ENCODE peak calls at places on chromosome 12, in seven cellular contexts. One of them, this sample, is unnamed.

GRCh38 chr12:110075880-110076279 is 27.6 kb upstream of the C12orf76 start:
- DNase-seq in transverse colon: no peak
- DNase-seq in K562: no peak
- DNase-seq in A549: no peak
- DNase-seq in ovary: no peak
- DNase-seq in stomach: no peak
- DNase-seq in HepG2: no peak
- DNase-seq in this sample: no peak

GRCh38 chr12:47838286-47838931 is 18.7 kb upstream of the HDAC7 start:
- DNase-seq in K562: peak
- DNase-seq in A549: peak
- DNase-seq in HepG2: peak
- DNase-seq in stomach: no peak
- DNase-seq in transverse colon: no peak
- DNase-seq in ovary: peak
- DNase-seq in this sample: no peak

GRCh38 chr12:31868980-31869379 is 90.2 kb upstream of the RESF1 start:
- DNase-seq in transverse colon: no peak
- DNase-seq in stomach: peak
- DNase-seq in A549: peak
- DNase-seq in HepG2: no peak
- DNase-seq in ovary: peak
- DNase-seq in K562: no peak
- DNase-seq in this sample: no peak

GRCh38 chr12:15563683-15564082 is 225.5 kb downstream of the EPS8 start:
- DNase-seq in stomach: no peak
- DNase-seq in A549: no peak
- DNase-seq in ovary: no peak
- DNase-seq in HepG2: no peak
- DNase-seq in transverse colon: no peak
- DNase-seq in K562: no peak
- DNase-seq in this sample: no peak

GRCh38 chr12:64018524-64018923 is 174.0 kb downstream of the SRGAP1 start:
- DNase-seq in A549: no peak
- DNase-seq in stomach: no peak
- DNase-seq in transverse colon: no peak
- DNase-seq in HepG2: no peak
- DNase-seq in ovary: no peak
- DNase-seq in K562: no peak
- DNase-seq in this sample: no peak

GRCh38 chr12:38175538-38175937 is 141.0 kb upstream of the ALG10B start:
- DNase-seq in stomach: no peak
- DNase-seq in A549: no peak
- DNase-seq in transverse colon: no peak
- DNase-seq in ovary: no peak
- DNase-seq in HepG2: no peak
- DNase-seq in K562: no peak
- DNase-seq in this sample: no peak

GRCh38 chr12:121799842-121800693 is 3.7 kb upstream of the SETD1B start:
- DNase-seq in ovary: peak
- DNase-seq in K562: peak
- DNase-seq in HepG2: peak
- DNase-seq in A549: peak
- DNase-seq in transverse colon: peak
- DNase-seq in stomach: peak
- DNase-seq in this sample: peak

GRCh38 chr12:28059220-28059619 is 86.7 kb upstream of the PTHLH start:
- DNase-seq in stomach: no peak
- DNase-seq in ovary: no peak
- DNase-seq in HepG2: no peak
- DNase-seq in K562: no peak
- DNase-seq in transverse colon: no peak
- DNase-seq in A549: no peak
- DNase-seq in this sample: no peak

GRCh38 chr12:51343201-51343600 is 3.3 kb downstream of the CELA1 start:
- DNase-seq in ovary: no peak
- DNase-seq in transverse colon: no peak
- DNase-seq in K562: no peak
- DNase-seq in A549: no peak
- DNase-seq in HepG2: no peak
- DNase-seq in stomach: no peak
- DNase-seq in this sample: no peak

GRCh38 chr12:81992461-81992860 is 233.3 kb upstream of the PPFIA2 start:
- DNase-seq in K562: no peak
- DNase-seq in stomach: peak
- DNase-seq in ovary: no peak
- DNase-seq in A549: peak
- DNase-seq in transverse colon: peak
- DNase-seq in HepG2: no peak
- DNase-seq in this sample: no peak

GRCh38 chr12:11446372-11446771 is 51.0 kb upstream of the PRB2 start:
- DNase-seq in stomach: no peak
- DNase-seq in ovary: no peak
- DNase-seq in A549: no peak
- DNase-seq in HepG2: no peak
- DNase-seq in K562: no peak
- DNase-seq in transverse colon: no peak
- DNase-seq in this sample: no peak

GRCh38 chr12:3323002-3323685 is 167.9 kb upstream of the PRMT8 start:
- DNase-seq in ovary: no peak
- DNase-seq in A549: no peak
- DNase-seq in K562: no peak
- DNase-seq in transverse colon: no peak
- DNase-seq in stomach: no peak
- DNase-seq in HepG2: no peak
- DNase-seq in this sample: no peak

GRCh38 chr12:3529281-3529680 is 38.3 kb downstream of the PRMT8 start:
- DNase-seq in A549: no peak
- DNase-seq in HepG2: no peak
- DNase-seq in stomach: no peak
- DNase-seq in ovary: no peak
- DNase-seq in transverse colon: no peak
- DNase-seq in K562: no peak
- DNase-seq in this sample: no peak

GRCh38 chr12:88957358-88957757 is 377.1 kb upstream of the KITLG start:
- DNase-seq in K562: no peak
- DNase-seq in ovary: no peak
- DNase-seq in A549: no peak
- DNase-seq in HepG2: no peak
- DNase-seq in stomach: no peak
- DNase-seq in transverse colon: no peak
- DNase-seq in this sample: no peak

GRCh38 chr12:131607658-131608447 is 103.0 kb upstream of the SFSWAP start:
- DNase-seq in A549: no peak
- DNase-seq in stomach: no peak
- DNase-seq in transverse colon: peak
- DNase-seq in ovary: no peak
- DNase-seq in K562: no peak
- DNase-seq in HepG2: no peak
- DNase-seq in this sample: no peak

GRCh38 chr12:71046215-71046614 is 111.6 kb downstream of the TSPAN8 start:
- DNase-seq in ovary: no peak
- DNase-seq in K562: no peak
- DNase-seq in transverse colon: no peak
- DNase-seq in stomach: no peak
- DNase-seq in HepG2: no peak
- DNase-seq in A549: peak
- DNase-seq in this sample: no peak

GRCh38 chr12:95231190-95231589 is 13.6 kb downstream of the VEZT start:
- DNase-seq in A549: peak
- DNase-seq in stomach: no peak
- DNase-seq in HepG2: no peak
- DNase-seq in transverse colon: no peak
- DNase-seq in ovary: no peak
- DNase-seq in K562: peak
- DNase-seq in this sample: no peak

GRCh38 chr12:131747276-131747675 is 36.4 kb downstream of the SFSWAP start:
- DNase-seq in K562: no peak
- DNase-seq in A549: no peak
- DNase-seq in transverse colon: no peak
- DNase-seq in stomach: no peak
- DNase-seq in ovary: no peak
- DNase-seq in HepG2: no peak
- DNase-seq in this sample: no peak

GRCh38 chr12:108905725-108906124 is 25.8 kb downstream of the DAO start:
- DNase-seq in transverse colon: no peak
- DNase-seq in HepG2: no peak
- DNase-seq in stomach: no peak
- DNase-seq in ovary: no peak
- DNase-seq in A549: no peak
- DNase-seq in K562: no peak
- DNase-seq in this sample: no peak

GRCh38 chr12:102685841-102686240 is 205.5 kb upstream of the IGF1 start:
- DNase-seq in stomach: no peak
- DNase-seq in K562: no peak
- DNase-seq in HepG2: no peak
- DNase-seq in A549: no peak
- DNase-seq in ovary: no peak
- DNase-seq in transverse colon: no peak
- DNase-seq in this sample: no peak

GRCh38 chr12:49543221-49543913 is 4.5 kb downstream of the KCNH3 start:
- DNase-seq in K562: no peak
- DNase-seq in stomach: no peak
- DNase-seq in transverse colon: no peak
- DNase-seq in ovary: no peak
- DNase-seq in A549: no peak
- DNase-seq in HepG2: no peak
- DNase-seq in this sample: no peak

GRCh38 chr12:4648499-4649357 is at the start of the genes AKAP3 and NDUFA9:
- DNase-seq in A549: peak
- DNase-seq in HepG2: peak
- DNase-seq in ovary: peak
- DNase-seq in K562: peak
- DNase-seq in stomach: peak
- DNase-seq in transverse colon: peak
- DNase-seq in this sample: peak
- TF ChIP-seq EP300 in A549: no peak
- TF ChIP-seq EP300 in HepG2: no peak
- TF ChIP-seq EP300 in ovary: no peak
- TF ChIP-seq EP300 in K562: no peak
- TF ChIP-seq EP300 in stomach: no peak
- TF ChIP-seq EP300 in transverse colon: no peak
- TF ChIP-seq EP300 in this sample: no peak

GRCh38 chr12:66627270-66627987 is 51.4 kb downstream of the GRIP1 start:
- DNase-seq in stomach: no peak
- DNase-seq in ovary: no peak
- DNase-seq in A549: no peak
- DNase-seq in transverse colon: no peak
- DNase-seq in HepG2: no peak
- DNase-seq in K562: no peak
- DNase-seq in this sample: no peak
- TF ChIP-seq EP300 in stomach: no peak
- TF ChIP-seq EP300 in ovary: no peak
- TF ChIP-seq EP300 in A549: no peak
- TF ChIP-seq EP300 in transverse colon: no peak
- TF ChIP-seq EP300 in HepG2: no peak
- TF ChIP-seq EP300 in K562: no peak
- TF ChIP-seq EP300 in this sample: no peak

DNA sequence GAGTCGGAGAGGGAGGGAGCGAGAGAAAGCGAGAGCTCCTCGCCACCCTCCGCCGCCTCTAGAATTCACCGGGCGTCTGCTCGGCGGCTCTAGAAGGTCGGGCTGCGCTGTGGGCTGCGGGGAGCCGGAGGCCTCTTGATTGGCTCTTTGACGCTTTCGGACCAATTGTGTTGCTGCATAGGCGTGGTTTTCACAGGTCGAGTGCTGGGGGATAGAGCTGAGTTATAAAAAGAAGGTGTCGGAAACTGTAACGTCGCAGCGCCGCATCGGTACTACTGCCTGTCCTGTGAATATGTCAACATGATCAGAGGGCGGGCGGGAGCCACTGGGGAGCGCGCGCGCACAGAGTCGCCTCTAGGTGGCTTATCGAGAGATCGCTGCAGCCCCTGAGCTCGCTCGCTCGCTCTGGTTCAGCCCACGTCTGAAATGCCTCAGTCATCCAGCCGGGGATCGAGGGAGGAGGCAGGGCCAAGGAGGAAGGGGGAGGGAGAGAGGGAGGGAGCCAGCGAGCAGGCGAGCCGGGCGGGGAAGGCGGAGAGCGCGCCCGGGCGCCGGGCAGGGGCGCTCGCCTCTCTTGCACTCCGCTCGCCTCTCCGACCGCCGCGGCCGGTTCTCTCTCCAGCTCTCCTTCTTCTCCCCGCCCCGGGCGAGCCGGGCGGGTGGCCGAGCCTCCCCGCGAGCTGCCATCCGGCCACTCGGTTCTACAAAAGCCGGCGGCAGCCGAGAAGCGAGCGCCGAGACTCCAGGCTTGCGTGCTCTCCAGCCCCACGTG is at the start of gene TBX3:
- DNase-seq in ovary: peak
- DNase-seq in K562: peak
- DNase-seq in A549: peak
- DNase-seq in stomach: peak
- DNase-seq in HepG2: peak
- DNase-seq in transverse colon: peak
- DNase-seq in this sample: peak
- TF ChIP-seq EP300 in ovary: no peak
- TF ChIP-seq EP300 in K562: no peak
- TF ChIP-seq EP300 in A549: no peak
- TF ChIP-seq EP300 in stomach: no peak
- TF ChIP-seq EP300 in HepG2: peak
- TF ChIP-seq EP300 in transverse colon: no peak
- TF ChIP-seq EP300 in this sample: no peak

GRCh38 chr12:123043536-123044001 is 63.1 kb downstream of the ARL6IP4 start:
- DNase-seq in K562: peak
- DNase-seq in A549: peak
- DNase-seq in ovary: peak
- DNase-seq in transverse colon: peak
- DNase-seq in stomach: peak
- DNase-seq in HepG2: peak
- DNase-seq in this sample: no peak

GRCh38 chr12:123041042-123041531 is 60.6 kb downstream of the ARL6IP4 start:
- DNase-seq in stomach: no peak
- DNase-seq in A549: no peak
- DNase-seq in transverse colon: no peak
- DNase-seq in ovary: no peak
- DNase-seq in K562: no peak
- DNase-seq in HepG2: no peak
- DNase-seq in this sample: no peak

GRCh38 chr12:123040106-123040505 is 59.6 kb downstream of the ARL6IP4 start:
- DNase-seq in stomach: no peak
- DNase-seq in HepG2: no peak
- DNase-seq in K562: no peak
- DNase-seq in transverse colon: no peak
- DNase-seq in A549: no peak
- DNase-seq in ovary: no peak
- DNase-seq in this sample: no peak

GRCh38 chr12:123044351-123044750 is 63.9 kb downstream of the ARL6IP4 start:
- DNase-seq in HepG2: no peak
- DNase-seq in stomach: no peak
- DNase-seq in transverse colon: no peak
- DNase-seq in K562: no peak
- DNase-seq in A549: no peak
- DNase-seq in ovary: no peak
- DNase-seq in this sample: no peak

GRCh38 chr12:123041811-123042655 is 61.6 kb downstream of the ARL6IP4 start:
- DNase-seq in stomach: no peak
- DNase-seq in K562: no peak
- DNase-seq in A549: no peak
- DNase-seq in transverse colon: peak
- DNase-seq in HepG2: no peak
- DNase-seq in ovary: peak
- DNase-seq in this sample: no peak
- TF ChIP-seq EP300 in stomach: peak
- TF ChIP-seq EP300 in K562: no peak
- TF ChIP-seq EP300 in A549: no peak
- TF ChIP-seq EP300 in transverse colon: no peak
- TF ChIP-seq EP300 in HepG2: no peak
- TF ChIP-seq EP300 in ovary: no peak
- TF ChIP-seq EP300 in this sample: no peak